ENCODE peak calls at places on chromosomes 4 and X, in eight cellular contexts. One of them, this sample, is unnamed.

GRCh38 chr4:126627255-126627654 is 1005.5 kb upstream of the INTU start:
- DNase-seq in breast epithelium: no peak
- DNase-seq in AG04450: no peak
- DNase-seq in cardiac fibroblast: peak
- DNase-seq in adrenal gland: no peak
- DNase-seq in psoas muscle: no peak
- DNase-seq in lower leg skin: no peak
- DNase-seq in A549: peak
- DNase-seq in this sample: no peak

GRCh38 chr4:137307806-137308205 is 224.5 kb downstream of the PCDH18 start:
- DNase-seq in breast epithelium: no peak
- DNase-seq in AG04450: no peak
- DNase-seq in cardiac fibroblast: peak
- DNase-seq in adrenal gland: peak
- DNase-seq in psoas muscle: no peak
- DNase-seq in lower leg skin: peak
- DNase-seq in A549: no peak
- DNase-seq in this sample: peak

GRCh38 chrX:39855748-39856129 is 242.0 kb downstream of the BCOR start:
- DNase-seq in breast epithelium: no peak
- DNase-seq in AG04450: no peak
- DNase-seq in cardiac fibroblast: peak
- DNase-seq in adrenal gland: no peak
- DNase-seq in psoas muscle: no peak
- DNase-seq in lower leg skin: peak
- DNase-seq in A549: peak
- DNase-seq in this sample: no peak

GRCh38 chr4:98674404-98675173 is 16.2 kb upstream of the TSPAN5 start:
- DNase-seq in breast epithelium: no peak
- DNase-seq in AG04450: no peak
- DNase-seq in cardiac fibroblast: no peak
- DNase-seq in adrenal gland: no peak
- DNase-seq in psoas muscle: no peak
- DNase-seq in lower leg skin: no peak
- DNase-seq in A549: no peak
- DNase-seq in this sample: no peak

GRCh38 chr4:5215321-5215720 is 164.0 kb downstream of the STK32B start:
- DNase-seq in breast epithelium: no peak
- DNase-seq in AG04450: no peak
- DNase-seq in cardiac fibroblast: no peak
- DNase-seq in adrenal gland: no peak
- DNase-seq in psoas muscle: no peak
- DNase-seq in lower leg skin: no peak
- DNase-seq in A549: no peak
- DNase-seq in this sample: no peak

GRCh38 chr4:177442623-177443155 is 452 bp upstream of the AGA start:
- DNase-seq in breast epithelium: no peak
- DNase-seq in AG04450: no peak
- DNase-seq in cardiac fibroblast: no peak
- DNase-seq in adrenal gland: peak
- DNase-seq in psoas muscle: no peak
- DNase-seq in lower leg skin: no peak
- DNase-seq in A549: peak
- DNase-seq in this sample: no peak

GRCh38 chrX:135315864-135316263 is 6.6 kb downstream of the ETDC start:
- DNase-seq in breast epithelium: no peak
- DNase-seq in AG04450: no peak
- DNase-seq in cardiac fibroblast: no peak
- DNase-seq in adrenal gland: no peak
- DNase-seq in psoas muscle: no peak
- DNase-seq in lower leg skin: no peak
- DNase-seq in A549: no peak
- DNase-seq in this sample: no peak

GRCh38 chr4:15117270-15117946 is 115.1 kb downstream of the CPEB2 start:
- DNase-seq in breast epithelium: no peak
- DNase-seq in AG04450: no peak
- DNase-seq in cardiac fibroblast: peak
- DNase-seq in adrenal gland: no peak
- DNase-seq in psoas muscle: no peak
- DNase-seq in lower leg skin: no peak
- DNase-seq in A549: no peak
- DNase-seq in this sample: no peak

GRCh38 chr4:150251752-150252190 is 173.5 kb downstream of the DCLK2 start:
- DNase-seq in breast epithelium: no peak
- DNase-seq in AG04450: no peak
- DNase-seq in cardiac fibroblast: no peak
- DNase-seq in adrenal gland: no peak
- DNase-seq in psoas muscle: no peak
- DNase-seq in lower leg skin: no peak
- DNase-seq in A549: no peak
- DNase-seq in this sample: no peak

GRCh38 chr4:159871141-159871540 is 768.3 kb downstream of the RAPGEF2 start:
- DNase-seq in breast epithelium: no peak
- DNase-seq in AG04450: no peak
- DNase-seq in cardiac fibroblast: no peak
- DNase-seq in adrenal gland: no peak
- DNase-seq in psoas muscle: no peak
- DNase-seq in lower leg skin: no peak
- DNase-seq in A549: no peak
- DNase-seq in this sample: no peak

GRCh38 chr4:85607624-85608023 is 132.7 kb downstream of the ARHGAP24 start:
- DNase-seq in breast epithelium: no peak
- DNase-seq in AG04450: no peak
- DNase-seq in cardiac fibroblast: no peak
- DNase-seq in adrenal gland: no peak
- DNase-seq in psoas muscle: no peak
- DNase-seq in lower leg skin: no peak
- DNase-seq in A549: no peak
- DNase-seq in this sample: no peak
- H3K4me3 ChIP-seq in breast epithelium: no peak
- H3K4me3 ChIP-seq in AG04450: no peak
- H3K4me3 ChIP-seq in cardiac fibroblast: no peak
- H3K4me3 ChIP-seq in adrenal gland: no peak
- H3K4me3 ChIP-seq in psoas muscle: no peak
- H3K4me3 ChIP-seq in lower leg skin: no peak
- H3K4me3 ChIP-seq in A549: no peak
- H3K4me3 ChIP-seq in this sample: no peak

GRCh38 chr4:83110970-83111369 is 3.6 kb downstream of the PLAC8 start:
- DNase-seq in breast epithelium: no peak
- DNase-seq in AG04450: no peak
- DNase-seq in cardiac fibroblast: no peak
- DNase-seq in adrenal gland: no peak
- DNase-seq in psoas muscle: no peak
- DNase-seq in lower leg skin: no peak
- DNase-seq in A549: no peak
- DNase-seq in this sample: no peak
- H3K4me3 ChIP-seq in breast epithelium: no peak
- H3K4me3 ChIP-seq in AG04450: no peak
- H3K4me3 ChIP-seq in cardiac fibroblast: no peak
- H3K4me3 ChIP-seq in adrenal gland: no peak
- H3K4me3 ChIP-seq in psoas muscle: no peak
- H3K4me3 ChIP-seq in lower leg skin: no peak
- H3K4me3 ChIP-seq in A549: no peak
- H3K4me3 ChIP-seq in this sample: peak

GRCh38 chr4:153433753-153434105 is 32.4 kb upstream of the TMEM131L start:
- DNase-seq in breast epithelium: no peak
- DNase-seq in AG04450: no peak
- DNase-seq in cardiac fibroblast: no peak
- DNase-seq in adrenal gland: no peak
- DNase-seq in psoas muscle: no peak
- DNase-seq in lower leg skin: no peak
- DNase-seq in A549: no peak
- DNase-seq in this sample: no peak

GRCh38 chr4:153434190-153434589 is 32.0 kb upstream of the TMEM131L start:
- DNase-seq in breast epithelium: no peak
- DNase-seq in AG04450: no peak
- DNase-seq in cardiac fibroblast: no peak
- DNase-seq in adrenal gland: no peak
- DNase-seq in psoas muscle: no peak
- DNase-seq in lower leg skin: no peak
- DNase-seq in A549: no peak
- DNase-seq in this sample: no peak

GRCh38 chr4:153439831-153440230 is 26.3 kb upstream of the TMEM131L start:
- DNase-seq in breast epithelium: no peak
- DNase-seq in AG04450: no peak
- DNase-seq in cardiac fibroblast: no peak
- DNase-seq in adrenal gland: no peak
- DNase-seq in psoas muscle: no peak
- DNase-seq in lower leg skin: no peak
- DNase-seq in A549: no peak
- DNase-seq in this sample: no peak

GRCh38 chr4:153440475-153440874 is 25.7 kb upstream of the TMEM131L start:
- DNase-seq in breast epithelium: no peak
- DNase-seq in AG04450: no peak
- DNase-seq in cardiac fibroblast: no peak
- DNase-seq in adrenal gland: no peak
- DNase-seq in psoas muscle: no peak
- DNase-seq in lower leg skin: no peak
- DNase-seq in A549: no peak
- DNase-seq in this sample: no peak

GRCh38 chr4:153438916-153439756 is 27.0 kb upstream of the TMEM131L start:
- DNase-seq in breast epithelium: no peak
- DNase-seq in AG04450: no peak
- DNase-seq in cardiac fibroblast: no peak
- DNase-seq in adrenal gland: no peak
- DNase-seq in psoas muscle: no peak
- DNase-seq in lower leg skin: no peak
- DNase-seq in A549: no peak
- DNase-seq in this sample: no peak
- H3K4me3 ChIP-seq in breast epithelium: no peak
- H3K4me3 ChIP-seq in AG04450: no peak
- H3K4me3 ChIP-seq in cardiac fibroblast: no peak
- H3K4me3 ChIP-seq in adrenal gland: peak
- H3K4me3 ChIP-seq in psoas muscle: peak
- H3K4me3 ChIP-seq in lower leg skin: no peak
- H3K4me3 ChIP-seq in A549: no peak
- H3K4me3 ChIP-seq in this sample: peak

GRCh38 chr4:39353478-39354177 is 12.5 kb downstream of the RFC1 start:
- DNase-seq in breast epithelium: no peak
- DNase-seq in AG04450: no peak
- DNase-seq in cardiac fibroblast: peak
- DNase-seq in adrenal gland: no peak
- DNase-seq in psoas muscle: no peak
- DNase-seq in lower leg skin: no peak
- DNase-seq in A549: peak
- DNase-seq in this sample: no peak

GRCh38 chr4:39357002-39357401 is 9.2 kb downstream of the RFC1 start:
- DNase-seq in breast epithelium: no peak
- DNase-seq in AG04450: no peak
- DNase-seq in cardiac fibroblast: no peak
- DNase-seq in adrenal gland: no peak
- DNase-seq in psoas muscle: no peak
- DNase-seq in lower leg skin: no peak
- DNase-seq in A549: no peak
- DNase-seq in this sample: no peak

GRCh38 chr4:39349326-39349725 is 16.8 kb downstream of the RFC1 start:
- DNase-seq in breast epithelium: no peak
- DNase-seq in AG04450: no peak
- DNase-seq in cardiac fibroblast: no peak
- DNase-seq in adrenal gland: no peak
- DNase-seq in psoas muscle: no peak
- DNase-seq in lower leg skin: no peak
- DNase-seq in A549: no peak
- DNase-seq in this sample: no peak

GRCh38 chr4:39348371-39349265 is 17.5 kb downstream of the RFC1 start:
- DNase-seq in breast epithelium: no peak
- DNase-seq in AG04450: no peak
- DNase-seq in cardiac fibroblast: peak
- DNase-seq in adrenal gland: no peak
- DNase-seq in psoas muscle: no peak
- DNase-seq in lower leg skin: no peak
- DNase-seq in A549: peak
- DNase-seq in this sample: no peak

GRCh38 chr4:39354178-39354503 is 12.0 kb downstream of the RFC1 start:
- DNase-seq in breast epithelium: no peak
- DNase-seq in AG04450: no peak
- DNase-seq in cardiac fibroblast: no peak
- DNase-seq in adrenal gland: no peak
- DNase-seq in psoas muscle: no peak
- DNase-seq in lower leg skin: no peak
- DNase-seq in A549: no peak
- DNase-seq in this sample: no peak
- H3K4me3 ChIP-seq in breast epithelium: peak
- H3K4me3 ChIP-seq in AG04450: no peak
- H3K4me3 ChIP-seq in cardiac fibroblast: peak
- H3K4me3 ChIP-seq in adrenal gland: peak
- H3K4me3 ChIP-seq in psoas muscle: peak
- H3K4me3 ChIP-seq in lower leg skin: no peak
- H3K4me3 ChIP-seq in A549: peak
- H3K4me3 ChIP-seq in this sample: peak

GRCh38 chrX:49233176-49233575 is at the start of gene CACNA1F:
- DNase-seq in breast epithelium: no peak
- DNase-seq in AG04450: no peak
- DNase-seq in cardiac fibroblast: no peak
- DNase-seq in adrenal gland: no peak
- DNase-seq in psoas muscle: no peak
- DNase-seq in lower leg skin: no peak
- DNase-seq in A549: no peak
- DNase-seq in this sample: no peak
- H3K4me3 ChIP-seq in breast epithelium: peak
- H3K4me3 ChIP-seq in AG04450: no peak
- H3K4me3 ChIP-seq in cardiac fibroblast: no peak
- H3K4me3 ChIP-seq in adrenal gland: no peak
- H3K4me3 ChIP-seq in psoas muscle: peak
- H3K4me3 ChIP-seq in lower leg skin: no peak
- H3K4me3 ChIP-seq in A549: no peak
- H3K4me3 ChIP-seq in this sample: no peak